ENCODE peak calls at places on chromosomes 1 and 21, in eight cellular contexts. M, N, A, Z, C, O, F and X are unnamed samples.

GRCh38 chr1:154752273-154753030 is 117.6 kb downstream of the KCNN3 start:
- DNase-seq in M (no peak), N (no peak), A (no peak), Z (no peak), C (no peak), O (no peak), F (peak), X (no peak)

GRCh38 chr1:40901886-40902633 is 39.9 kb upstream of the CITED4 start:
- DNase-seq in M (no peak), N (no peak), A (no peak), Z (peak), C (no peak), O (no peak), F (no peak), X (no peak)

GRCh38 chr1:4673494-4673893 is 19.1 kb downstream of the AJAP1 start:
- DNase-seq in M (no peak), N (no peak), A (no peak), Z (no peak), C (peak), O (no peak), F (no peak), X (no peak)

GRCh38 chr1:64886877-64887276 is 79.5 kb downstream of the JAK1 start:
- DNase-seq in M (no peak), N (no peak), A (no peak), Z (no peak), C (no peak), O (no peak), F (no peak), X (no peak)

GRCh38 chr1:147580200-147580557 is 38.9 kb downstream of the BCL9 start:
- DNase-seq in M (no peak), N (peak), A (no peak), Z (peak), C (no peak), O (no peak), F (no peak), X (no peak)

GRCh38 chr1:16019580-16020277 is 1.9 kb upstream of the HSPB7 start:
- DNase-seq in M (no peak), N (no peak), A (peak), Z (peak), C (peak), O (no peak), F (peak), X (no peak)

GRCh38 chr1:30299393-30299792 is 424.0 kb downstream of the MATN1 start:
- DNase-seq in M (no peak), N (no peak), A (no peak), Z (no peak), C (no peak), O (no peak), F (no peak), X (no peak)

GRCh38 chr1:41868241-41868953 is 50.3 kb downstream of the HIVEP3 start:
- DNase-seq in M (no peak), N (no peak), A (peak), Z (peak), C (no peak), O (no peak), F (no peak), X (no peak)

GRCh38 chr1:41751804-41752513 is 166.8 kb downstream of the HIVEP3 start:
- DNase-seq in M (no peak), N (peak), A (peak), Z (peak), C (no peak), O (no peak), F (no peak), X (no peak)

GRCh38 chr1:983736-984475 is 2.0 kb upstream of the PERM1 start:
- DNase-seq in M (peak), N (peak), A (peak), Z (peak), C (no peak), O (peak), F (peak), X (no peak)

GRCh38 chr1:14102180-14102579 is 402.2 kb downstream of the PRDM2 start:
- DNase-seq in M (no peak), N (no peak), A (no peak), Z (no peak), C (no peak), O (no peak), F (no peak), X (no peak)

GRCh38 chr1:7585216-7585907 is 185.7 kb upstream of the VAMP3 start:
- DNase-seq in M (no peak), N (no peak), A (no peak), Z (no peak), C (no peak), O (no peak), F (no peak), X (no peak)

GRCh38 chr1:13759072-13759471 is 59.1 kb downstream of the PRDM2 start:
- DNase-seq in M (no peak), N (no peak), A (no peak), Z (no peak), C (no peak), O (no peak), F (no peak), X (no peak)

GRCh38 chr1:163922743-163923186 is 601.0 kb downstream of the NUF2 start:
- DNase-seq in M (no peak), N (no peak), A (no peak), Z (no peak), C (no peak), O (no peak), F (no peak), X (no peak)

GRCh38 chr1:230028602-230029223 is 38.3 kb upstream of the GALNT2 start:
- DNase-seq in M (no peak), N (no peak), A (no peak), Z (no peak), C (no peak), O (no peak), F (no peak), X (no peak)

GRCh38 chr1:161201828-161202712 is at the start of gene NDUFS2:
- DNase-seq in M (peak), N (peak), A (peak), Z (peak), C (peak), O (peak), F (peak), X (peak)

GRCh38 chr1:108209456-108210108 is 9.4 kb upstream of the SLC25A24 start:
- DNase-seq in M (no peak), N (no peak), A (no peak), Z (no peak), C (no peak), O (no peak), F (no peak), X (no peak)

GRCh38 chr1:42003433-42003832 is 84.7 kb upstream of the HIVEP3 start:
- DNase-seq in M (no peak), N (no peak), A (no peak), Z (no peak), C (no peak), O (no peak), F (no peak), X (no peak)

GRCh38 chr1:226397011-226397926 is 10.6 kb downstream of the PARP1 start:
- DNase-seq in M (no peak), N (no peak), A (no peak), Z (no peak), C (no peak), O (no peak), F (no peak), X (no peak)

GRCh38 chr21:43276811-43277210 is 108.0 kb downstream of the CRYAA start:
- DNase-seq in M (no peak), N (no peak), A (no peak), Z (no peak), C (no peak), O (no peak), F (no peak), X (no peak)